ENCODE peak calls at places on chromosomes 3 and 15, in five cellular contexts. R is epithelial cell of prostate; A is stimulated activated CD4-positive, alpha-beta T cell treated with anti-CD3 and anti-CD28 coated beads, Interleukin-2, amount 100 ng/mL, for 48 hours; M is fibroblast of the aortic adventitia; U is KBM-7. K is an unnamed sample.
A peak's percentile ranks its signal among the peaks of the same experiment; 100 is the strongest.

GRCh38 chr3:80244390-80244789 is 476.6 kb upstream of the ROBO1 start:
- DNase-seq in R (no peak), A (no peak), M (peak; percentile 5), U (no peak), K (no peak)

GRCh38 chr3:171383206-171384018 is 76.8 kb downstream of the TNIK start:
- DNase-seq in R (no peak), A (no peak), M (peak; percentile 87), U (no peak), K (no peak)

GRCh38 chr3:184592411-184593200 is 31.0 kb downstream of the EPHB3 start:
- DNase-seq in R (no peak), A (no peak), M (peak; percentile 47), U (no peak), K (no peak)

GRCh38 chr3:66195347-66195783 is 25.4 kb upstream of the SLC25A26 start:
- DNase-seq in R (no peak), A (peak; percentile 9), M (peak; percentile 63), U (no peak), K (no peak)

GRCh38 chr3:151974067-151974466 is 100.6 kb downstream of the SUCNR1 start:
- DNase-seq in R (no peak), A (no peak), M (peak; percentile 57), U (no peak), K (no peak)

GRCh38 chr3:29420106-29420505 is 139.2 kb downstream of the RBMS3 start:
- DNase-seq in R (no peak), A (no peak), M (no peak), U (no peak), K (no peak)

GRCh38 chr3:133962879-133963278 is 66.8 kb downstream of the SLCO2A1 start:
- DNase-seq in R (no peak), A (no peak), M (peak; percentile 36), U (no peak), K (no peak)

GRCh38 chr15:27059610-27060202 is 88.7 kb downstream of the GABRG3 start:
- DNase-seq in R (no peak), A (peak; percentile 19), M (peak; percentile 15), U (peak; percentile 70), K (peak; percentile 58)

GRCh38 chr3:158991146-158991705 is 189.4 kb downstream of the MFSD1 start:
- DNase-seq in R (peak; percentile 33), A (no peak), M (no peak), U (no peak), K (peak; percentile 22)

GRCh38 chr15:40340740-40341400 is at the start of gene CCDC9B:
- DNase-seq in R (no peak), A (no peak), M (peak; percentile 92), U (peak; percentile 53), K (no peak)

GRCh38 chr3:29614954-29615353 is 334.1 kb downstream of the RBMS3 start:
- DNase-seq in R (no peak), A (no peak), M (no peak), U (no peak), K (no peak)

GRCh38 chr15:96264801-96265515 is 65.5 kb upstream of the NR2F2 start:
- DNase-seq in R (peak; percentile 72), A (no peak), M (peak; percentile 41), U (no peak), K (no peak)

GRCh38 chr3:51799879-51800757 is 21.1 kb upstream of the IQCF6 start:
- DNase-seq in R (peak; percentile 16), A (peak; percentile 28), M (peak; percentile 88), U (peak; percentile 85), K (no peak)

GRCh38 chr3:23911397-23911796 is 5.4 kb downstream of the NKIRAS1 start:
- DNase-seq in R (no peak), A (no peak), M (no peak), U (no peak), K (no peak)

GRCh38 chr15:57345584-57345983 is 30.7 kb upstream of the CGNL1 start:
- DNase-seq in R (no peak), A (no peak), M (no peak), U (peak; percentile 61), K (no peak)

GRCh38 chr3:49663831-49664230 is 10.3 kb upstream of the APEH start:
- DNase-seq in R (no peak), A (no peak), M (no peak), U (no peak), K (no peak)